ENCODE peak calls at places on chromosome 2, in seven cellular contexts. B is progenitor cell of endocrine pancreas, X is NT2/D1, K is HuH-7, Q is spleen, S is COR-L47, N is NCI-H460. F is an unnamed sample.

GRCh38 chr2:121429119-121429903 is 101.4 kb upstream of the RNU4ATAC start:
- DNase-seq in B (no peak), X (no peak), K (no peak), Q (no peak), S (no peak), N (no peak), F (no peak)

GRCh38 chr2:2519381-2519780 is 188.3 kb upstream of the MYT1L start:
- DNase-seq in B (no peak), X (no peak), K (no peak), Q (no peak), S (no peak), N (no peak), F (no peak)

GRCh38 chr2:119106301-119106897 is 52.2 kb downstream of the C1QL2 start:
- DNase-seq in B (peak; percentile 82), X (no peak), K (peak; percentile 19), Q (no peak), S (no peak), N (peak; percentile 44), F (peak; percentile 67)

GRCh38 chr2:118937817-118938216 is 4.2 kb upstream of the MARCO start:
- DNase-seq in B (no peak), X (no peak), K (no peak), Q (no peak), S (no peak), N (no peak), F (no peak)

GRCh38 chr2:128321784-128322650 is 3.3 kb upstream of the HS6ST1 start:
- DNase-seq in B (peak; percentile 79), X (peak; percentile 76), K (peak; percentile 85), Q (peak; percentile 96), S (peak; percentile 78), N (peak; percentile 74), F (peak; percentile 80)

GRCh38 chr2:240391111-240392051 is 44.1 kb upstream of the GPC1 start:
- DNase-seq in B (no peak), X (no peak), K (no peak), Q (peak; percentile 67), S (no peak), N (no peak), F (no peak)

GRCh38 chr2:47218066-47218581 is 63.0 kb upstream of the STPG4 start:
- DNase-seq in B (no peak), X (no peak), K (no peak), Q (no peak), S (no peak), N (no peak), F (no peak)

GRCh38 chr2:112627060-112628040 is 18.4 kb upstream of the SLC20A1 start:
- DNase-seq in B (no peak), X (no peak), K (no peak), Q (no peak), S (no peak), N (peak; percentile 92), F (peak; percentile 55)

GRCh38 chr2:143878131-143878530 is 641.8 kb downstream of the ZEB2 start:
- DNase-seq in B (no peak), X (no peak), K (no peak), Q (no peak), S (peak; percentile 39), N (no peak), F (no peak)

F was measured in activated naive CD4-positive, alpha-beta T cell treated with anti-CD3 and anti-CD28 coated beads, Interleukin-2, amount 10 ng/mL, durations not matched to agents 7 days and 5 days.